ENCODE peak calls at places on chromosomes 7 and 10, in five cellular contexts. I is tibial nerve, Z is A549, L is uterus, D is esophagus squamous epithelium. H is an unnamed sample. For H3K9me3, the result is how much of the 10 kb centered on the place peaks cover.

GRCh38 chr7:85630904-85631582 is 444.2 kb upstream of the SEMA3D start:
- DNase-seq in I (no peak), Z (peak), L (no peak), D (no peak), H (no peak)

GRCh38 chr7:133053321-133053891 is 28.5 kb downstream of the CHCHD3 start:
- DNase-seq in I (peak), Z (peak), L (peak), D (no peak), H (peak)

GRCh38 chr10:77049146-77049545 is 588.5 kb downstream of the KCNMA1 start:
- DNase-seq in I (no peak), Z (no peak), L (no peak), D (no peak), H (no peak)

GRCh38 chr10:118374404-118374803 is 32.3 kb upstream of the FAM204A start:
- DNase-seq in I (no peak), Z (no peak), L (no peak), D (no peak), H (no peak)

GRCh38 chr10:124478517-124478916 is 16.9 kb downstream of the LHPP start:
- DNase-seq in I (no peak), Z (no peak), L (no peak), D (no peak), H (no peak)

GRCh38 chr7:90169891-90170290 is 15.6 kb downstream of the STEAP1 start:
- DNase-seq in I (no peak), Z (no peak), L (no peak), D (no peak), H (no peak)

GRCh38 chr7:131546583-131547111 is 9.8 kb downstream of the PODXL start:
- DNase-seq in I (no peak), Z (peak), L (no peak), D (no peak), H (no peak)

GRCh38 chr7:64945776-64946175 is 42.7 kb downstream of the ZNF273 start:
- DNase-seq in I (no peak), Z (no peak), L (no peak), D (no peak), H (no peak)

GRCh38 chr7:88169717-88170320 is 50.0 kb downstream of the SRI start:
- DNase-seq in I (no peak), Z (peak), L (no peak), D (no peak), H (no peak)

GRCh38 chr10:112218960-112219359 is 35.4 kb upstream of the GPAM start:
- DNase-seq in I (no peak), Z (no peak), L (no peak), D (no peak), H (no peak)

GRCh38 chr10:125021686-125022374 is 79.9 kb downstream of the ZRANB1 start:
- DNase-seq in I (no peak), Z (no peak), L (no peak), D (no peak), H (no peak)

GRCh38 chr10:80205478-80206276 is at the start of gene ANXA11:
- DNase-seq in I (peak), Z (peak), L (peak), D (no peak), H (peak)
- TF ChIP-seq POLR2A in I (peak), Z (peak), L (peak), D (peak), H (peak)

GRCh38 chr10:116352125-116352524 is 27.9 kb downstream of the CCDC172 start:
- DNase-seq in I (no peak), Z (no peak), L (no peak), D (no peak), H (no peak)

GRCh38 chr10:116353817-116354216 is 29.6 kb downstream of the CCDC172 start:
- DNase-seq in I (no peak), Z (no peak), L (no peak), D (no peak), H (no peak)

GRCh38 chr10:116356833-116357232 is 32.6 kb downstream of the CCDC172 start:
- DNase-seq in I (no peak), Z (no peak), L (no peak), D (no peak), H (no peak)
- H3K9me3 ChIP-seq in I (under half), Z (under half), L (under half), D (under half), H (under half)

GRCh38 chr10:49187950-49188761 is at the start of gene TMEM273:
- DNase-seq in I (peak), Z (no peak), L (peak), D (peak), H (peak)
- TF ChIP-seq CTCF in I (no peak), Z (no peak), L (no peak), D (no peak), H (no peak)

GRCh38 chr7:151130741-151131157 is 36.7 kb downstream of the GBX1 start:
- DNase-seq in I (no peak), Z (no peak), L (no peak), D (no peak), H (no peak)
- TF ChIP-seq POLR2A in I (no peak), Z (no peak), L (no peak), D (no peak), H (no peak)

DNA sequence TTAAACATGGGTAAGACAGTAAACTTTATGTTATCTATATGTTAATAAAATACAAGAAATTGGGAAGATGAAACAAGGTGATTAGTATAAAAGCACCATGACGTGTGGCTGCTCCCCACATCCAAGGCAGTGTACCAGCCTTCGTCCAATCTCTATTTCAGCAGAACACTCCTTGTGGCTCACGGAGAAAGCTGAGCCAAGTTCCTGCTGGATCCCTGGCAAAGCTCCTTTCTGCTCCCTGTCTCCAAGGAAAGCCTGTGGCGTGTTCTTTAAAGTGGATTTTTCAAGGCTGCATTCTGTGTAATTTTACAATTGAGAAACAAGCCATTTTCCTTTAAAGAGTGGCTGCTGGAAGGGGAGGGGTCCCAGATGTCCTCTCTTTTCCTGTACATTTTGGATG is 467.3 kb downstream of the PTPRN2 start:
- DNase-seq in I (no peak), Z (no peak), L (no peak), D (no peak), H (no peak)
- H3K9me3 ChIP-seq in I (under half), Z (under half), L (under half), D (under half), H (under half)

GRCh38 chr7:103751476-103751875 is 238.0 kb downstream of the RELN start:
- DNase-seq in I (no peak), Z (no peak), L (no peak), D (no peak), H (no peak)

GRCh38 chr7:103748680-103749079 is 240.8 kb downstream of the RELN start:
- DNase-seq in I (no peak), Z (no peak), L (no peak), D (no peak), H (no peak)

GRCh38 chr7:103752995-103753394 is 236.5 kb downstream of the RELN start:
- DNase-seq in I (no peak), Z (no peak), L (no peak), D (no peak), H (no peak)
- TF ChIP-seq CTCF in I (no peak), Z (peak), L (no peak), D (no peak), H (no peak)

GRCh38 chr10:100100651-100101525 is 19.2 kb upstream of the CPN1 start:
- DNase-seq in I (no peak), Z (peak), L (no peak), D (no peak), H (no peak)
- TF ChIP-seq POLR2A in I (no peak), Z (no peak), L (no peak), D (no peak), H (no peak)

DNA sequence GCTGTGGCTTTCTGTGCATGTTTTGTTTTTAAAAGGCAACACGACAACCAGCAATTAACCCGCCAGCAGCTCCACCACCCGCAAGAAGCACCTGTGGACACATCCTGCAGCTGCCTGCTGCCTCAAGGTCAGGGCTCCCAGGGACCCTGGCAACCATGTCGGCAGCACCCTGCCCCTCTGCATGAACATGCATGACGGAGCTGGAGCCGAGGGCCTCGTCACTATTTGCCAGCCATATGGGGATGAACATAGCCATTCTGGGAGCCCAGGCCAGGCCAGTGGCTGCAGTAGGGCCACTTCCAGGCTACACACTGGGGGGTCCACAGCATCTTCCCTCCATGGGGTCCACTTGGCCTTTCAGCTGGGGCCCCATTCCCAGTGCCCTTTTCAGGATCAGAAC is 52.9 kb downstream of the CAMK2B start:
- DNase-seq in I (no peak), Z (no peak), L (no peak), D (no peak), H (no peak)
- H3K9me3 ChIP-seq in I (under half), Z (under half), L (under half), D (under half), H (under half)

GRCh38 chr10:16436758-16437539 is at the start of gene PTER:
- DNase-seq in I (peak), Z (peak), L (peak), D (peak), H (peak)
- TF ChIP-seq CTCF in I (no peak), Z (no peak), L (no peak), D (no peak), H (no peak)

GRCh38 chr10:72333111-72334012 is 21.4 kb downstream of the DNAJB12 start:
- DNase-seq in I (no peak), Z (no peak), L (no peak), D (no peak), H (peak)

GRCh38 chr10:72330059-72330426 is 24.7 kb downstream of the DNAJB12 start:
- DNase-seq in I (no peak), Z (no peak), L (no peak), D (no peak), H (no peak)

GRCh38 chr10:72332423-72333110 is 22.2 kb downstream of the DNAJB12 start:
- DNase-seq in I (no peak), Z (no peak), L (no peak), D (no peak), H (no peak)

GRCh38 chr10:72329290-72330058 is 25.2 kb downstream of the DNAJB12 start:
- DNase-seq in I (no peak), Z (no peak), L (no peak), D (no peak), H (no peak)

DNA sequence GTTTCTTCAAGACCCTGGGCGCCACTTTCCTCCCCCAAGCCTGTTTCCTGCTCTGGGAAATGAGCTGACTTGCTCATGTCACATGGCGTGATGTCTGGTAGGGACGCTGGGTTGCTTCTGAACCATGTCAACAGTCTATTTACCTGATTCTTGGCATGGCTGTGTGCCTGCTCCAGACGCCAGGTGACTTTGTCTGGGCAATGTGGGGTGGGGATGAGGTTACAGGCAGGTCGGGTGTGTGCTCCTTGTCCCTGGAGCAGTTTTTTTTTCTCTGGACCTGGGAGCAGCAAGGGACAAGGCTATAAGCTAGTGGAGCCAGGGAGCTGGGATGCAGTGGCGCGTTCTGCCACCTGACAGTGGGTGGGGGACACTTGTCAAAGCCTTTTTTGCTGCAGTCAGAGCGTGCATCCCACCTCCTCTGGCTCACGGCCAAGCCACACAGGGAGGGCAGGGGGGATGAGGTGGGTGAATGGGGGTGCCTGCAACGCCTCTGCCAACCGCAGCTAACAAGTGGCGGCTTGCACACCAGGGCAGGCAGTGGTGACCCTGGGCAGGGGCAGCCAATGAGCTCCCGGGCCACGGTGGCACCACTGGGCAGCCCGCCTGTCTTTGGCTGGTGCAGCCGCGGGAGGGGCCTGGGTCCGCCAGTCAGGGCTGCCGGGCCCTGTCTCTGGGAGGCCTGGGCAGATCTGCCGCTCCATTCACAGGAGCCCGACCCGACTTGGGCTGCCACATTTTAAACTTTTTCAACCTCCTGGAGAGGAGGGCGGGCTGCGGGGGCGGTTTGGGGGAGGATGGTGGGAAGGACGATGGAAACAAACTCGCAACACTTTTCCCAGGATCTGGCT is 22.9 kb downstream of the DNAJB12 start:
- DNase-seq in I (no peak), Z (peak), L (peak), D (peak), H (peak)
- TF ChIP-seq POLR2A in I (peak), Z (no peak), L (no peak), D (peak), H (peak)